ENCODE peak calls at places on chromosomes 5 and 9, in five cellular contexts. P is IMR-90, V is HepG2, J is K562, O is GM12878. T is an unnamed sample.

GRCh38 chr5:88660947-88661869 is 221.8 kb downstream of the MEF2C start:
- DNase-seq in O (no peak), V (no peak), P (peak), J (peak), T (peak)

GRCh38 chr5:132215329-132215728 is 12.3 kb downstream of the P4HA2 start:
- DNase-seq in P (peak), V (no peak), J (no peak), O (no peak), T (peak)

GRCh38 chr5:158875272-158875679 is 224.4 kb downstream of the EBF1 start:
- DNase-seq in V (no peak), P (peak), O (no peak), J (no peak), T (no peak)

GRCh38 chr5:169083394-169084018 is 217.4 kb downstream of the SLIT3 start:
- DNase-seq in J (no peak), O (no peak), P (no peak), V (peak), T (no peak)

GRCh38 chr5:133225671-133226152 is 173.9 kb downstream of the HSPA4 start:
- DNase-seq in V (no peak), J (no peak), P (peak), O (no peak), T (no peak)

GRCh38 chr5:16809816-16810502 is 126.1 kb downstream of the MYO10 start:
- DNase-seq in J (no peak), O (no peak), P (peak), V (peak), T (no peak)

GRCh38 chr5:176627582-176627981 is 2.8 kb downstream of the SNCB start:
- DNase-seq in P (no peak), V (no peak), J (no peak), O (no peak), T (no peak)

GRCh38 chr5:133884525-133885311 is 83.7 kb downstream of the C5orf15 start:
- DNase-seq in J (no peak), O (no peak), P (no peak), V (no peak), T (no peak)

GRCh38 chr9:70466976-70467551 is 52.6 kb upstream of the KLF9 start:
- DNase-seq in O (no peak), V (no peak), J (no peak), P (peak), T (no peak)

GRCh38 chr5:59236996-59237395 is 654.1 kb downstream of the RAB3C start:
- DNase-seq in J (no peak), P (no peak), V (no peak), O (no peak), T (no peak)

GRCh38 chr5:81924467-81924866 is 47.4 kb upstream of the ATG10 start:
- DNase-seq in J (no peak), O (no peak), P (no peak), V (no peak), T (no peak)

GRCh38 chr5:172765766-172766286 is 5.2 kb downstream of the DUSP1 start:
- DNase-seq in J (no peak), P (peak), V (no peak), O (no peak), T (no peak)

GRCh38 chr5:84437673-84438315 is 53.1 kb upstream of the EDIL3 start:
- DNase-seq in O (no peak), P (peak), V (no peak), J (no peak), T (no peak)

GRCh38 chr5:42889311-42889933 is 77.7 kb upstream of the SELENOP start:
- DNase-seq in J (peak), V (peak), O (no peak), P (peak), T (peak)

GRCh38 chr9:137912671-137913070 is 35.1 kb downstream of the CACNA1B start:
- DNase-seq in J (no peak), O (no peak), V (no peak), P (no peak), T (no peak)

GRCh38 chr9:21766096-21766495 is 36.3 kb upstream of the MTAP start:
- DNase-seq in O (no peak), P (no peak), V (peak), J (no peak), T (no peak)

DNA sequence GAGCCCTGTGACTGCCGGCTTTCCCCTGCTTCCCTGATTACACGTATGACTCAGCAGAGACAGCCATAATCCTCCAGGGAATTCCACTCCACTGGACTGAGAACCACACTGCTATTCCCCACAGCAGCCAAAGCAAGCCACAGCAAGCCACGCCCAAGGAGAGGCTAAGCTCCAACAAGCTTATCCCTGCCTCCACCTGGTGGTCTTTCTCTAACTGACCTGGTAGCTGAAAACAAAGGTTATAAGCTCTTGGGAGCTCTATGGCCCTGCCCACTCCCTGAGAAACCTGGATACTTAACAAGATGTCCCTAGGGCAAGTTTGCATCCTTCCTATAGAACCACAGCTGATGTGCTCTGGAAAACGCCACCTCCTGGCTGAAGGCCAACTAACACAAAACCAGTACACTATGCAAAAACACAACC is 613.7 kb upstream of the CDH18 start:
- DNase-seq in J (no peak), O (no peak), P (no peak), V (no peak), T (no peak)
- TF ChIP-seq CTCF in J (no peak), O (no peak), P (no peak), V (no peak), T (no peak)

GRCh38 chr5:37435261-37435660 is 56.1 kb downstream of the WDR70 start:
- DNase-seq in V (peak), O (no peak), P (peak), J (no peak), T (no peak)
- TF ChIP-seq RFX5 in V (no peak), O (no peak), P (no peak), J (no peak), T (no peak)

DNA sequence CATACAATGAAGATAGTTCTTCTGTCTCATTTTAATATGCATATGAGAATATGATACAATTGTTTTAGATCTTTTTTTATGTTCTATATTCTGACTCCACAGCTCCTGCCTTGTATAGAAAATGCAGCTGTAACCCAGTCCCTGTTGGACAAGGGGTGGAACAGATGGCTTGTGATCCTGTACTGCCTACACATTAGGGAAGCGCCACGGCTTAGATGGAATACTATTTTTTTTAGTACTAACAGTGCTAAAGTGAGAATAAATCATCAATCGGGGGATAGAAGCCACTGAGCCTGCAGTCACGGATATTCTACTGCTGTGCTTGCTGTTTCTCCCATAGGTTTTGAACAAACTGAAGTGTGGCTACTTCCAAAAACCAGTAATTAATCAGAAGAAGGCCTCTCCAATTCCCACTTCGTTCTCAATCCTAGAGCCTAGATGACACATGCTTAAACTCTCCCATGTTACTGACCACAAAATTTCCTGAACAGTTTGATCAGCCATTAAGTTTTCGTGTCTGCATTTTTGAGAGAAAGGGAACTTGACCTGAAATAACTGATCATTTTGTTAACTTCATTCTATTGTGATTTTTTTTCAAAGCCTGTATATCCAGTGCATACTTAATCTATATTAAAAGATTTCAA is 150.3 kb downstream of the CDH18 start:
- DNase-seq in P (peak), O (no peak), V (no peak), J (no peak), T (no peak)
- TF ChIP-seq BHLHE40 in P (no peak), O (no peak), V (no peak), J (no peak), T (no peak)

GRCh38 chr5:163459888-163460561 is at the start of gene NUDCD2:
- DNase-seq in J (peak), V (peak), O (peak), P (peak), T (peak)
- TF ChIP-seq CTCF in J (no peak), V (peak), O (peak), P (peak), T (peak)

GRCh38 chr9:6805532-6805931 is 47.8 kb downstream of the KDM4C start:
- DNase-seq in P (peak), O (no peak), J (no peak), V (no peak), T (no peak)
- TF ChIP-seq RFX5 in P (no peak), O (no peak), J (no peak), V (no peak), T (no peak)

GRCh38 chr9:5945112-5945511 is 54.4 kb downstream of the MLANA start:
- DNase-seq in J (no peak), V (no peak), O (no peak), P (no peak), T (no peak)

GRCh38 chr9:5938449-5938848 is 47.8 kb downstream of the MLANA start:
- DNase-seq in V (no peak), P (no peak), J (no peak), O (no peak), T (no peak)

GRCh38 chr9:5941214-5941613 is 50.5 kb downstream of the MLANA start:
- DNase-seq in J (no peak), O (no peak), P (no peak), V (no peak), T (no peak)

GRCh38 chr9:5939530-5939929 is 48.8 kb downstream of the MLANA start:
- DNase-seq in P (no peak), J (no peak), V (no peak), O (no peak), T (no peak)
- TF ChIP-seq BHLHE40 in P (no peak), J (no peak), V (no peak), O (no peak), T (no peak)

GRCh38 chr5:10353241-10354047 is at the start of gene MARCHF6:
- DNase-seq in P (peak), J (peak), O (peak), V (peak), T (peak)

GRCh38 chr5:10351882-10352395 is 1.6 kb upstream of the MARCHF6 start:
- DNase-seq in J (no peak), P (no peak), O (no peak), V (no peak), T (no peak)

GRCh38 chr5:10352404-10353240 is 873 bp upstream of the MARCHF6 start:
- DNase-seq in O (peak), P (peak), J (no peak), V (peak), T (no peak)

GRCh38 chr5:10355071-10355889 is 1.8 kb downstream of the MARCHF6 start:
- DNase-seq in O (no peak), V (no peak), J (no peak), P (peak), T (no peak)

GRCh38 chr5:10354048-10354872 is 765 bp downstream of the MARCHF6 start:
- DNase-seq in J (peak), O (no peak), P (peak), V (peak), T (peak)
- TF ChIP-seq CTCF in J (no peak), O (no peak), P (no peak), V (no peak), T (no peak)

T was measured in A549.